ENCODE peak calls at places on chromosomes 3 and 15, in ten cellular contexts. One of them, this sample, is unnamed. For H3K36me3 and H3K4me1, the result is how much of the 10 kb centered on the place peaks cover.

GRCh38 chr15:51494411-51495314 is 127.9 kb downstream of the DMXL2 start:
- DNase-seq in thyroid gland: no peak
- DNase-seq in mesendoderm: no peak
- DNase-seq in fibroblast of lung: peak
- DNase-seq in PC-3: peak
- DNase-seq in tibial artery: no peak
- DNase-seq in CD4-positive, alpha-beta memory T cell: no peak
- DNase-seq in IMR-90: peak
- DNase-seq in GM23248: peak
- DNase-seq in colonic mucosa: no peak
- DNase-seq in this sample: no peak

GRCh38 chr15:83709246-83709645 is 55.3 kb downstream of the ADAMTSL3 start:
- DNase-seq in thyroid gland: no peak
- DNase-seq in colonic mucosa: no peak
- DNase-seq in PC-3: peak
- DNase-seq in tibial artery: no peak
- DNase-seq in CD4-positive, alpha-beta memory T cell: no peak
- DNase-seq in fibroblast of lung: peak
- DNase-seq in IMR-90: peak
- DNase-seq in GM23248: peak
- DNase-seq in mesendoderm: no peak
- DNase-seq in this sample: no peak

GRCh38 chr15:81184188-81184587 is 12.5 kb upstream of the IL16 start:
- DNase-seq in colonic mucosa: no peak
- DNase-seq in GM23248: peak
- DNase-seq in mesendoderm: no peak
- DNase-seq in IMR-90: peak
- DNase-seq in CD4-positive, alpha-beta memory T cell: no peak
- DNase-seq in fibroblast of lung: peak
- DNase-seq in tibial artery: peak
- DNase-seq in PC-3: no peak
- DNase-seq in thyroid gland: no peak
- DNase-seq in this sample: no peak

GRCh38 chr3:185071401-185071800 is 81.5 kb downstream of the C3orf70 start:
- DNase-seq in CD4-positive, alpha-beta memory T cell: no peak
- DNase-seq in colonic mucosa: no peak
- DNase-seq in PC-3: no peak
- DNase-seq in mesendoderm: peak
- DNase-seq in IMR-90: no peak
- DNase-seq in GM23248: no peak
- DNase-seq in fibroblast of lung: no peak
- DNase-seq in tibial artery: no peak
- DNase-seq in thyroid gland: no peak
- DNase-seq in this sample: no peak

GRCh38 chr3:149180057-149180573 is 41.5 kb downstream of the CP start:
- DNase-seq in fibroblast of lung: peak
- DNase-seq in colonic mucosa: peak
- DNase-seq in thyroid gland: peak
- DNase-seq in mesendoderm: no peak
- DNase-seq in GM23248: peak
- DNase-seq in PC-3: peak
- DNase-seq in IMR-90: peak
- DNase-seq in tibial artery: peak
- DNase-seq in CD4-positive, alpha-beta memory T cell: no peak
- DNase-seq in this sample: peak

GRCh38 chr3:126538316-126538715 is 14.4 kb downstream of the CHST13 start:
- DNase-seq in IMR-90: no peak
- DNase-seq in CD4-positive, alpha-beta memory T cell: no peak
- DNase-seq in PC-3: no peak
- DNase-seq in tibial artery: peak
- DNase-seq in GM23248: no peak
- DNase-seq in colonic mucosa: no peak
- DNase-seq in fibroblast of lung: no peak
- DNase-seq in thyroid gland: no peak
- DNase-seq in mesendoderm: no peak
- DNase-seq in this sample: peak

GRCh38 chr15:33104276-33104675 is 90.2 kb downstream of the FMN1 start:
- DNase-seq in thyroid gland: no peak
- DNase-seq in IMR-90: peak
- DNase-seq in tibial artery: no peak
- DNase-seq in CD4-positive, alpha-beta memory T cell: peak
- DNase-seq in GM23248: peak
- DNase-seq in colonic mucosa: no peak
- DNase-seq in mesendoderm: no peak
- DNase-seq in PC-3: peak
- DNase-seq in fibroblast of lung: peak
- DNase-seq in this sample: no peak

GRCh38 chr3:89223188-89223587 is 115.8 kb downstream of the EPHA3 start:
- DNase-seq in PC-3: no peak
- DNase-seq in thyroid gland: no peak
- DNase-seq in fibroblast of lung: no peak
- DNase-seq in mesendoderm: no peak
- DNase-seq in GM23248: no peak
- DNase-seq in tibial artery: no peak
- DNase-seq in colonic mucosa: no peak
- DNase-seq in CD4-positive, alpha-beta memory T cell: no peak
- DNase-seq in IMR-90: no peak
- DNase-seq in this sample: no peak

GRCh38 chr3:126356373-126357298 is 572 bp downstream of the KLF15 start:
- DNase-seq in IMR-90: no peak
- DNase-seq in CD4-positive, alpha-beta memory T cell: peak
- DNase-seq in PC-3: no peak
- DNase-seq in mesendoderm: no peak
- DNase-seq in fibroblast of lung: no peak
- DNase-seq in tibial artery: peak
- DNase-seq in thyroid gland: peak
- DNase-seq in colonic mucosa: no peak
- DNase-seq in GM23248: peak
- DNase-seq in this sample: no peak

GRCh38 chr15:25710184-25710583 is 152.9 kb downstream of the ATP10A start:
- DNase-seq in thyroid gland: peak
- DNase-seq in PC-3: peak
- DNase-seq in tibial artery: no peak
- DNase-seq in fibroblast of lung: no peak
- DNase-seq in mesendoderm: peak
- DNase-seq in GM23248: peak
- DNase-seq in IMR-90: no peak
- DNase-seq in CD4-positive, alpha-beta memory T cell: peak
- DNase-seq in colonic mucosa: no peak
- DNase-seq in this sample: peak

GRCh38 chr15:31774045-31774444 is 256.3 kb upstream of the CHRNA7 start:
- DNase-seq in GM23248: no peak
- DNase-seq in thyroid gland: no peak
- DNase-seq in fibroblast of lung: no peak
- DNase-seq in colonic mucosa: no peak
- DNase-seq in tibial artery: no peak
- DNase-seq in CD4-positive, alpha-beta memory T cell: no peak
- DNase-seq in PC-3: no peak
- DNase-seq in IMR-90: no peak
- DNase-seq in mesendoderm: no peak
- DNase-seq in this sample: no peak

GRCh38 chr3:50352762-50353161 is 2.1 kb downstream of the CYB561D2 start:
- DNase-seq in thyroid gland: no peak
- DNase-seq in fibroblast of lung: no peak
- DNase-seq in mesendoderm: no peak
- DNase-seq in colonic mucosa: no peak
- DNase-seq in tibial artery: no peak
- DNase-seq in GM23248: peak
- DNase-seq in CD4-positive, alpha-beta memory T cell: no peak
- DNase-seq in IMR-90: peak
- DNase-seq in PC-3: peak
- DNase-seq in this sample: no peak

GRCh38 chr3:27093771-27094170 is 275.4 kb downstream of the NEK10 start:
- DNase-seq in CD4-positive, alpha-beta memory T cell: no peak
- DNase-seq in tibial artery: no peak
- DNase-seq in thyroid gland: no peak
- DNase-seq in GM23248: peak
- DNase-seq in mesendoderm: no peak
- DNase-seq in IMR-90: no peak
- DNase-seq in fibroblast of lung: peak
- DNase-seq in colonic mucosa: no peak
- DNase-seq in PC-3: peak
- DNase-seq in this sample: no peak

GRCh38 chr15:72271221-72271620 is 1.1 kb downstream of the PARP6 start:
- DNase-seq in fibroblast of lung: no peak
- DNase-seq in IMR-90: no peak
- DNase-seq in CD4-positive, alpha-beta memory T cell: no peak
- DNase-seq in GM23248: no peak
- DNase-seq in colonic mucosa: no peak
- DNase-seq in PC-3: no peak
- DNase-seq in mesendoderm: no peak
- DNase-seq in tibial artery: no peak
- DNase-seq in thyroid gland: no peak
- DNase-seq in this sample: no peak
- H3K27ac ChIP-seq in fibroblast of lung: no peak
- H3K27ac ChIP-seq in IMR-90: no peak
- H3K27ac ChIP-seq in CD4-positive, alpha-beta memory T cell: peak
- H3K27ac ChIP-seq in GM23248: no peak
- H3K27ac ChIP-seq in colonic mucosa: no peak
- H3K27ac ChIP-seq in PC-3: no peak
- H3K27ac ChIP-seq in mesendoderm: no peak
- H3K27ac ChIP-seq in tibial artery: peak
- H3K27ac ChIP-seq in thyroid gland: no peak
- H3K27ac ChIP-seq in this sample: peak

DNA sequence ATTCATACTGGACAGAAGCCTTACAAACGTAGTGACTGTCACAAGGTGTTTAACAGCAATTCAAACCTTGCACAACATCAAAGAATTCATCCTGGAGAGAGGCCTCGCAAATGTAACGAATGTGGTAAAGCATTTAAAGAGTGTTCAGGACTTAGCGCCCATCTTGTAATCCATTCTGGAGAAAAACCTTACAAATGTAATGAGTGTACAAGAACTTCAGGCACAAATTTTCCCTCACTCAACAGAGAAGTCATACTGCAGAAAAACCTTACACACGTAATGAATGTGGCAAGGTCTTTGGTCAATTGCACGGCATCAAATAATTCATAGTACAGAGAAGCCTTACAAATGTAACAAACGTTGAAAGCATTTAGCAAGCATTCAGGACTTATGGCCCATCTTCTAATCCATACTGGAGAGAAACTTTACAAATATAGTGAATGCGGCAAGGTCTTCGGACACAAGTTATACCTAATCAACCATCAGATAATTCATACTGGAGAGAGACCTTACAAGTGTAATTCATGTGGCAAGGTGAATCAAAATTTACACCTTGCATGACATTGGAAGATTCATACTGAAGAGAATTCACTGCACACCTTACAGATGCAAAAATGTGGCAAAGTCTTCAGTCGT is 27.5 kb downstream of the SPCS1 start:
- DNase-seq in IMR-90: no peak
- DNase-seq in CD4-positive, alpha-beta memory T cell: no peak
- DNase-seq in GM23248: no peak
- DNase-seq in fibroblast of lung: no peak
- DNase-seq in thyroid gland: no peak
- DNase-seq in tibial artery: no peak
- DNase-seq in mesendoderm: no peak
- DNase-seq in PC-3: no peak
- DNase-seq in colonic mucosa: no peak
- DNase-seq in this sample: no peak
- H3K36me3 ChIP-seq in IMR-90: under half
- H3K36me3 ChIP-seq in CD4-positive, alpha-beta memory T cell: under half
- H3K36me3 ChIP-seq in GM23248: under half
- H3K36me3 ChIP-seq in fibroblast of lung: under half
- H3K36me3 ChIP-seq in thyroid gland: under half
- H3K36me3 ChIP-seq in tibial artery: half or more
- H3K36me3 ChIP-seq in mesendoderm: under half
- H3K36me3 ChIP-seq in PC-3: half or more
- H3K36me3 ChIP-seq in colonic mucosa: under half
- H3K36me3 ChIP-seq in this sample: half or more

GRCh38 chr3:119360046-119360445 is 65.9 kb downstream of the ARHGAP31 start:
- DNase-seq in mesendoderm: no peak
- DNase-seq in GM23248: no peak
- DNase-seq in thyroid gland: no peak
- DNase-seq in IMR-90: no peak
- DNase-seq in fibroblast of lung: no peak
- DNase-seq in colonic mucosa: no peak
- DNase-seq in PC-3: no peak
- DNase-seq in tibial artery: no peak
- DNase-seq in CD4-positive, alpha-beta memory T cell: no peak
- DNase-seq in this sample: no peak
- H3K4me1 ChIP-seq in mesendoderm: under half
- H3K4me1 ChIP-seq in GM23248: under half
- H3K4me1 ChIP-seq in thyroid gland: half or more
- H3K4me1 ChIP-seq in IMR-90: under half
- H3K4me1 ChIP-seq in fibroblast of lung: under half
- H3K4me1 ChIP-seq in colonic mucosa: under half
- H3K4me1 ChIP-seq in PC-3: under half
- H3K4me1 ChIP-seq in tibial artery: under half
- H3K4me1 ChIP-seq in CD4-positive, alpha-beta memory T cell: under half
- H3K4me1 ChIP-seq in this sample: under half

GRCh38 chr3:186123012-186123411 is 14.1 kb upstream of the ETV5 start:
- DNase-seq in tibial artery: no peak
- DNase-seq in fibroblast of lung: no peak
- DNase-seq in mesendoderm: peak
- DNase-seq in thyroid gland: no peak
- DNase-seq in PC-3: no peak
- DNase-seq in colonic mucosa: no peak
- DNase-seq in GM23248: no peak
- DNase-seq in IMR-90: no peak
- DNase-seq in CD4-positive, alpha-beta memory T cell: no peak
- DNase-seq in this sample: no peak

GRCh38 chr3:186127463-186127862 is 18.6 kb upstream of the ETV5 start:
- DNase-seq in GM23248: no peak
- DNase-seq in IMR-90: no peak
- DNase-seq in PC-3: no peak
- DNase-seq in mesendoderm: no peak
- DNase-seq in tibial artery: no peak
- DNase-seq in thyroid gland: no peak
- DNase-seq in colonic mucosa: no peak
- DNase-seq in CD4-positive, alpha-beta memory T cell: no peak
- DNase-seq in fibroblast of lung: no peak
- DNase-seq in this sample: no peak

GRCh38 chr3:186121968-186122367 is 13.1 kb upstream of the ETV5 start:
- DNase-seq in fibroblast of lung: no peak
- DNase-seq in GM23248: no peak
- DNase-seq in tibial artery: no peak
- DNase-seq in IMR-90: no peak
- DNase-seq in PC-3: no peak
- DNase-seq in thyroid gland: peak
- DNase-seq in colonic mucosa: no peak
- DNase-seq in mesendoderm: peak
- DNase-seq in CD4-positive, alpha-beta memory T cell: no peak
- DNase-seq in this sample: no peak

GRCh38 chr3:186125118-186125517 is 16.2 kb upstream of the ETV5 start:
- DNase-seq in IMR-90: no peak
- DNase-seq in CD4-positive, alpha-beta memory T cell: no peak
- DNase-seq in GM23248: no peak
- DNase-seq in tibial artery: no peak
- DNase-seq in fibroblast of lung: no peak
- DNase-seq in mesendoderm: no peak
- DNase-seq in PC-3: no peak
- DNase-seq in thyroid gland: no peak
- DNase-seq in colonic mucosa: no peak
- DNase-seq in this sample: no peak

DNA sequence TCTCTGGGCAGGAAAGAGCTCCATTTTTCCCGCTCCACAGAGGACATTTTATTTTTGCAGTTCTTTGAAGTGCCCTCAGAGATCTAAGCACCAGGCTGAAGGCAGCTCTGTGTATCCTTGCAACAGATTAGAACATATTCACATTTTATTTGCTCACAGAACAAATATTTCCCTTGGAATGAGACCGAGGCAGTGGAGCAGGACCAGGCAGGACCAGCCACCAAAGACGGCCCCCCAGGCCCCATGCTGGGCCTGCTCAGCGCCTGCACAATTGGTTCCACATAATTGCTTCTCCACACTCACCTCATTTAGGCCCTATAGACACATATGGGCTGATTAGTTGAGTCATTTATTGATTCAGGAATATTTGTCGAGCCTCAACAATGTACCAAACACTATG is 15.7 kb upstream of the ETV5 start:
- DNase-seq in thyroid gland: peak
- DNase-seq in tibial artery: no peak
- DNase-seq in CD4-positive, alpha-beta memory T cell: no peak
- DNase-seq in mesendoderm: no peak
- DNase-seq in colonic mucosa: no peak
- DNase-seq in fibroblast of lung: no peak
- DNase-seq in PC-3: no peak
- DNase-seq in GM23248: no peak
- DNase-seq in IMR-90: no peak
- DNase-seq in this sample: no peak
- H3K27ac ChIP-seq in thyroid gland: peak
- H3K27ac ChIP-seq in tibial artery: no peak
- H3K27ac ChIP-seq in CD4-positive, alpha-beta memory T cell: no peak
- H3K27ac ChIP-seq in mesendoderm: no peak
- H3K27ac ChIP-seq in colonic mucosa: no peak
- H3K27ac ChIP-seq in fibroblast of lung: no peak
- H3K27ac ChIP-seq in PC-3: no peak
- H3K27ac ChIP-seq in GM23248: no peak
- H3K27ac ChIP-seq in IMR-90: no peak
- H3K27ac ChIP-seq in this sample: no peak